ENCODE peak calls at places on chromosomes 5 and 9, in seven cellular contexts. X, L, J, Y, P, T and F are unnamed samples.

GRCh38 chr9:128243486-128244415 is 32.1 kb downstream of the GOLGA2 start:
- DNase-seq in L (no peak), Y (no peak), X (no peak), J (no peak), P (no peak), T (no peak), F (no peak)

GRCh38 chr9:130023147-130023787 is 19.7 kb downstream of the FNBP1 start:
- DNase-seq in J (no peak), T (no peak), Y (no peak), L (no peak), P (no peak), X (peak), F (no peak)

GRCh38 chr9:127858041-127858512 is 3.6 kb upstream of the ENG start:
- DNase-seq in J (no peak), L (no peak), T (no peak), Y (no peak), P (no peak), X (no peak), F (peak)

GRCh38 chr9:81588148-81588874 is 101.0 kb downstream of the TLE1 start:
- DNase-seq in L (no peak), J (no peak), X (no peak), Y (peak), P (no peak), T (no peak), F (peak)

GRCh38 chr9:86801246-86801645 is 146.1 kb downstream of the GAS1 start:
- DNase-seq in L (no peak), X (peak), T (no peak), J (no peak), Y (no peak), P (no peak), F (peak)

GRCh38 chr5:100749771-100750284 is 153.3 kb downstream of the ST8SIA4 start:
- DNase-seq in P (no peak), T (no peak), J (no peak), L (no peak), X (no peak), Y (no peak), F (no peak)

GRCh38 chr5:138438003-138438723 is 694 bp upstream of the REEP2 start:
- DNase-seq in J (no peak), Y (no peak), P (no peak), L (no peak), X (no peak), T (no peak), F (no peak)

GRCh38 chr9:69622664-69623063 is 49.5 kb downstream of the APBA1 start:
- DNase-seq in T (no peak), X (peak), Y (no peak), L (no peak), J (no peak), P (no peak), F (no peak)

GRCh38 chr9:74940600-74940999 is 12.1 kb downstream of the C9orf40 start:
- DNase-seq in L (no peak), X (no peak), P (no peak), J (no peak), T (no peak), Y (peak), F (no peak)

GRCh38 chr9:114077162-114077837 is 800 bp downstream of the AMBP start:
- DNase-seq in J (no peak), T (no peak), P (no peak), X (no peak), L (no peak), Y (no peak), F (no peak)

GRCh38 chr9:98949565-98949964 is 5.9 kb downstream of the COL15A1 start:
- DNase-seq in Y (no peak), T (no peak), P (no peak), L (no peak), J (no peak), X (no peak), F (no peak)

GRCh38 chr5:28156981-28157380 is 1118.6 kb upstream of the CDH9 start:
- DNase-seq in X (no peak), L (no peak), P (no peak), Y (no peak), T (no peak), J (no peak), F (no peak)

GRCh38 chr9:114116061-114116747 is 17.1 kb upstream of the KIF12 start:
- DNase-seq in J (no peak), P (no peak), Y (no peak), L (no peak), T (no peak), X (no peak), F (peak)

GRCh38 chr9:135488013-135488330 is 8.4 kb downstream of the PPP1R26 start:
- DNase-seq in Y (no peak), T (no peak), J (no peak), L (no peak), P (no peak), X (no peak), F (no peak)

GRCh38 chr9:95833549-95834178 is 41.8 kb upstream of the ERCC6L2 start:
- DNase-seq in T (no peak), X (no peak), P (no peak), Y (no peak), J (no peak), L (no peak), F (no peak)

GRCh38 chr5:50767588-50767987 is 101.2 kb downstream of the PARP8 start:
- DNase-seq in Y (no peak), L (no peak), P (no peak), J (no peak), X (peak), T (no peak), F (no peak)

GRCh38 chr5:171701138-171701537 is 84.5 kb upstream of the SMIM23 start:
- DNase-seq in Y (no peak), T (no peak), P (no peak), J (no peak), X (no peak), L (no peak), F (no peak)